ENCODE peak calls at places on chromosomes 6 and 20, in four cellular contexts. N is iPS DF 6.9, R is ovary, I is Panc1. P is an unnamed sample.

GRCh38 chr6:26103141-26103769 is 16.0 kb downstream of the HFE start:
- DNase-seq in I (no peak), N (no peak), R (no peak), P (peak)

GRCh38 chr6:142013286-142013685 is 119.4 kb upstream of the GJE1 start:
- DNase-seq in N (no peak), R (no peak), I (no peak), P (peak)

GRCh38 chr6:28005124-28005662 is 48.2 kb downstream of the OR2B6 start:
- DNase-seq in I (no peak), R (no peak), N (no peak), P (no peak)

GRCh38 chr20:62708591-62709536 is at the start of gene NTSR1:
- DNase-seq in N (no peak), I (no peak), R (no peak), P (no peak)

GRCh38 chr6:166989427-166990034 is 9.7 kb upstream of the CEP43 start:
- DNase-seq in I (no peak), R (no peak), N (no peak), P (peak)

GRCh38 chr20:16405254-16405653 is 168.0 kb downstream of the KIF16B start:
- DNase-seq in N (no peak), R (no peak), I (no peak), P (no peak)

GRCh38 chr6:52087498-52087999 is at the start of gene PKHD1:
- DNase-seq in N (peak), R (no peak), I (no peak), P (peak)

GRCh38 chr6:168129292-168130167 is 50.5 kb upstream of the FRMD1 start:
- DNase-seq in I (no peak), R (no peak), N (no peak), P (no peak)

GRCh38 chr6:3294921-3295871 is 36.4 kb downstream of the PSMG4 start:
- DNase-seq in I (no peak), N (no peak), R (no peak), P (no peak)

GRCh38 chr6:137013031-137013430 is 31.7 kb downstream of the IL20RA start:
- DNase-seq in R (no peak), N (no peak), I (no peak), P (peak)

GRCh38 chr6:157718788-157719187 is 104.3 kb upstream of the SNX9 start:
- DNase-seq in R (no peak), I (no peak), N (no peak), P (no peak)

GRCh38 chr6:53192590-53193232 is 44.1 kb upstream of the GCM1 start:
- DNase-seq in I (no peak), R (no peak), N (no peak), P (no peak)

GRCh38 chr6:116364361-116364760 is 6.4 kb upstream of the DSE start:
- DNase-seq in R (no peak), N (no peak), I (no peak), P (peak)

GRCh38 chr6:30763618-30764489 is 19.5 kb upstream of the IER3 start:
- DNase-seq in I (no peak), R (no peak), N (no peak), P (no peak)

GRCh38 chr6:43679057-43679456 is 8.5 kb downstream of the MRPS18A start:
- DNase-seq in I (no peak), N (no peak), R (no peak), P (no peak)

GRCh38 chr6:151320140-151320539 is 71.2 kb downstream of the ZBTB2 start:
- DNase-seq in N (no peak), I (no peak), R (no peak), P (no peak)

GRCh38 chr6:112253842-112254816 is at the start of gene LAMA4:
- DNase-seq in I (no peak), R (peak), N (no peak), P (peak)

GRCh38 chr6:27592481-27593199 is 119.7 kb upstream of the ZNF184 start:
- DNase-seq in I (peak), R (no peak), N (no peak), P (peak)

GRCh38 chr6:18166314-18167007 is 11.2 kb downstream of the KDM1B start:
- DNase-seq in I (no peak), N (no peak), R (no peak), P (peak)

GRCh38 chr6:104896914-104897313 is 37.2 kb upstream of the HACE1 start:
- DNase-seq in I (no peak), N (no peak), R (no peak), P (no peak)

DNA sequence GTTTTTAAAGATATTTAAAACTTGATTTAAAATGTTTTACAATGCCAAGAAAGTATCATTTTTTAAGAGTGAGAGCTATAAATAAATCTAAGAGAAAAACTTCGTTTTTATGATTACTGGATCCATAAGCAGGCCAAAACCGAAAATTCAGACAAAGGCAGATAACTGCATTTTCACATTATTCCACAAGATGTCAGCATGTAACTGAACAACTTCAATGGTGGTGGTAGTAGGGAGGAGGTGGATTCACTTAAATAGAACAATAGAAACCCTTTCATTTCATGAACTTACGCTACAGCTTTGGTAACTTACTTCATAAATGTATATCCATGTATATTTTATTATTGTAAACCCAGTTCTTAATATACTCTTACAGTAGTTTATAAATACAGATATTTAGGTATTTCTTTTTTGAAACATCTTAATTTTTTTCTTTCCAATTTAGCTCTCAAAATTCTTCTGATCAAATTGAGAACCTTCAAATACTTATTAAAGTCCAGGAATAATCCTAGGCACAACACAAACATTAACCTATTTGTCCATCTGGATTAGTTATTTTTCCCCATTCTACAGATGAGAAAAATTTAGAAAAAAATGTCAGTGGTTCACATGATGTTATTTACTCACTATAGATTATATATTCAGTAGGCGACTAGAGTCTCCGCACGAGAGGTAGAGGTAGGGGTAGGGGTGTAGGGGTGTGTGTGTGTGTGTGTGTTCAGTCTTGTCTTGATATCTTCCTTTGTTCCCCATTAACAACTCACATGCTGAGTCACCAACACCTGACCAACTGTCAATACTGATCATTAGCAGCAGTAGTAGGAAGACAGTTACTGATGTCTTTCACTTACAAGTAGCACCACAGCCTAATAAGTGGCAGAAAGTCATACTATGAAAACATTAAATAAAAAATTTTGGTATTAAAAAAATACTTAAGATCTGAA is 111.5 kb downstream of the ARHGAP18 start:
- DNase-seq in N (no peak), R (no peak), I (peak), P (peak)
- H3K4me3 ChIP-seq in N (no peak), R (no peak), I (no peak), P (no peak)

GRCh38 chr6:144330588-144330987 is 45.5 kb downstream of the UTRN start:
- DNase-seq in I (no peak), R (no peak), N (peak), P (no peak)
- H3K4me3 ChIP-seq in I (no peak), R (no peak), N (peak), P (no peak)

GRCh38 chr6:15503346-15503680 is 159.5 kb downstream of the DTNBP1 start:
- DNase-seq in I (no peak), N (no peak), R (no peak), P (no peak)

GRCh38 chr6:15500901-15501805 is 161.7 kb downstream of the DTNBP1 start:
- DNase-seq in R (no peak), I (no peak), N (no peak), P (no peak)

GRCh38 chr6:15501806-15502450 is 160.9 kb downstream of the DTNBP1 start:
- DNase-seq in R (peak), N (no peak), I (no peak), P (peak)

GRCh38 chr6:15504040-15504491 is 158.8 kb downstream of the DTNBP1 start:
- DNase-seq in N (no peak), R (no peak), I (no peak), P (peak)

GRCh38 chr6:15502451-15503345 is 160.1 kb downstream of the DTNBP1 start:
- DNase-seq in I (no peak), R (no peak), N (no peak), P (no peak)
- H3K4me3 ChIP-seq in I (no peak), R (no peak), N (no peak), P (no peak)

GRCh38 chr6:108958900-108959770 is 110.9 kb downstream of the ARMC2 start:
- DNase-seq in R (no peak), I (no peak), N (no peak), P (no peak)
- H3K4me3 ChIP-seq in R (no peak), I (no peak), N (no peak), P (no peak)

GRCh38 chr6:48826884-48827701 is 636.0 kb downstream of the MMUT start:
- DNase-seq in R (no peak), N (no peak), I (peak), P (peak)
- H3K4me3 ChIP-seq in R (no peak), N (no peak), I (no peak), P (no peak)

GRCh38 chr20:31515072-31515774 is 981 bp downstream of the HM13 start:
- DNase-seq in R (no peak), N (no peak), I (no peak), P (no peak)

GRCh38 chr20:31515775-31516107 is 1.5 kb downstream of the HM13 start:
- DNase-seq in N (no peak), R (no peak), I (no peak), P (no peak)

GRCh38 chr20:31517373-31517772 is 3.1 kb downstream of the HM13 start:
- DNase-seq in I (no peak), N (no peak), R (no peak), P (peak)

GRCh38 chr20:31516651-31517050 is 2.4 kb downstream of the HM13 start:
- DNase-seq in I (no peak), N (no peak), R (no peak), P (no peak)

GRCh38 chr20:31516166-31516565 is 1.9 kb downstream of the HM13 start:
- DNase-seq in N (no peak), I (no peak), R (no peak), P (no peak)
- H3K4me3 ChIP-seq in N (no peak), I (no peak), R (peak), P (peak)

DNA sequence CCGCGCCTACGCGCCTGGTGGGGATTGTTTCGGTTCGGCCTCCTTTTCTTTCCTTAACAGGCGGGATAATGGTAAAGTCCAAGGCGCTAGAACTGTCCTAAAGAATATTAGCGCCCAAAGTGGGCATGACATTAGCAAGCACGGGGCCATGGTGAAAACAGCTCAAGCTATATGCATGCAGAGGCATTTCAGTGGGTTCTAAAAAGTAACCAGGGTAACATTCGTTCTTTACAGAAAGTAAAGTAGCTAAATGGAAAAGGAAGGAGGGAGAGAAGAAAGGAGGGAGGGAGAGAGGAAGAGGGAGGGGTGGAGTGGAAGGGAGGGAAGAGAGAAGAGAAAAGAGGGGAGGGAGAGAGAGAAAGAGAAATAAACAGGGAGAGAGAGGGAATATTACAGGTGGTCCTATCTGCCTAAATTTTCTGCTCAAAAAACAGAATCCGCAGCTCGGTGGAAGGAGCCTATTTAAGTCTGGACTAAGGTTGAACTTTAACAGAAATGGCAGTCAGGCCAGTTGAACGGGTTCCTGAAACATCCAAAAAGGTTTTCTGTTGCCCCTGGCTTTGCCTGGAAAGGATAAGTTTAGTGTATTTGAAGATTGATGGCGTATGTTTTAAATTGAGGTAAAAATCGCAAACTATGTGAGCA is 2.0 kb downstream of the TFAP2B start:
- DNase-seq in N (no peak), I (no peak), R (no peak), P (no peak)
- H3K4me3 ChIP-seq in N (no peak), I (no peak), R (no peak), P (no peak)

P was measured in AG10803.